ENCODE peak calls at places on chromosome 15, in seven cellular contexts. One of them, this sample, is unnamed.

GRCh38 chr15:51499379-51499976 is 123.1 kb downstream of the DMXL2 start:
- DNase-seq in GM13976: peak
- DNase-seq in cardiac muscle cell: peak
- DNase-seq in hippocampal formation: no peak
- DNase-seq in IMR-90: peak
- DNase-seq in stimulated activated CD8-positive, alpha-beta memory T cell treated with anti-CD3 and anti-CD28 coated beads, Interleukin-15, amount 100 ng/mL, for 24 hours: no peak
- DNase-seq in stimulated activated CD4-positive, alpha-beta T cell treated with anti-CD3 and anti-CD28 coated beads, Interleukin-12 subunit alpha, Interleukin-12 subunit beta, amount 100 ng/mL, for 4 hours: no peak
- DNase-seq in this sample: no peak

GRCh38 chr15:56786966-56787365 is 53.7 kb upstream of the ZNF280D start:
- DNase-seq in GM13976: peak
- DNase-seq in stimulated activated CD4-positive, alpha-beta T cell treated with anti-CD3 and anti-CD28 coated beads, Interleukin-12 subunit alpha, Interleukin-12 subunit beta, amount 100 ng/mL, for 4 hours: no peak
- DNase-seq in hippocampal formation: no peak
- DNase-seq in cardiac muscle cell: no peak
- DNase-seq in stimulated activated CD8-positive, alpha-beta memory T cell treated with anti-CD3 and anti-CD28 coated beads, Interleukin-15, amount 100 ng/mL, for 24 hours: no peak
- DNase-seq in IMR-90: peak
- DNase-seq in this sample: no peak

GRCh38 chr15:75502360-75502759 is 50.9 kb upstream of the SIN3A start:
- DNase-seq in cardiac muscle cell: no peak
- DNase-seq in hippocampal formation: no peak
- DNase-seq in stimulated activated CD8-positive, alpha-beta memory T cell treated with anti-CD3 and anti-CD28 coated beads, Interleukin-15, amount 100 ng/mL, for 24 hours: no peak
- DNase-seq in IMR-90: no peak
- DNase-seq in stimulated activated CD4-positive, alpha-beta T cell treated with anti-CD3 and anti-CD28 coated beads, Interleukin-12 subunit alpha, Interleukin-12 subunit beta, amount 100 ng/mL, for 4 hours: no peak
- DNase-seq in GM13976: no peak
- DNase-seq in this sample: no peak

GRCh38 chr15:27358751-27359434 is 387.9 kb downstream of the GABRG3 start:
- DNase-seq in IMR-90: no peak
- DNase-seq in stimulated activated CD8-positive, alpha-beta memory T cell treated with anti-CD3 and anti-CD28 coated beads, Interleukin-15, amount 100 ng/mL, for 24 hours: peak
- DNase-seq in stimulated activated CD4-positive, alpha-beta T cell treated with anti-CD3 and anti-CD28 coated beads, Interleukin-12 subunit alpha, Interleukin-12 subunit beta, amount 100 ng/mL, for 4 hours: no peak
- DNase-seq in GM13976: peak
- DNase-seq in cardiac muscle cell: peak
- DNase-seq in hippocampal formation: peak
- DNase-seq in this sample: no peak

GRCh38 chr15:73467758-73468157 is 24.8 kb downstream of the REC114 start:
- DNase-seq in cardiac muscle cell: no peak
- DNase-seq in stimulated activated CD8-positive, alpha-beta memory T cell treated with anti-CD3 and anti-CD28 coated beads, Interleukin-15, amount 100 ng/mL, for 24 hours: no peak
- DNase-seq in IMR-90: no peak
- DNase-seq in GM13976: no peak
- DNase-seq in stimulated activated CD4-positive, alpha-beta T cell treated with anti-CD3 and anti-CD28 coated beads, Interleukin-12 subunit alpha, Interleukin-12 subunit beta, amount 100 ng/mL, for 4 hours: no peak
- DNase-seq in hippocampal formation: no peak
- DNase-seq in this sample: no peak

GRCh38 chr15:83378921-83379561 is 68.1 kb upstream of the SH3GL3 start:
- DNase-seq in stimulated activated CD8-positive, alpha-beta memory T cell treated with anti-CD3 and anti-CD28 coated beads, Interleukin-15, amount 100 ng/mL, for 24 hours: no peak
- DNase-seq in hippocampal formation: no peak
- DNase-seq in stimulated activated CD4-positive, alpha-beta T cell treated with anti-CD3 and anti-CD28 coated beads, Interleukin-12 subunit alpha, Interleukin-12 subunit beta, amount 100 ng/mL, for 4 hours: no peak
- DNase-seq in cardiac muscle cell: peak
- DNase-seq in IMR-90: no peak
- DNase-seq in GM13976: no peak
- DNase-seq in this sample: peak

GRCh38 chr15:87939838-87940457 is 316.6 kb downstream of the NTRK3 start:
- DNase-seq in stimulated activated CD4-positive, alpha-beta T cell treated with anti-CD3 and anti-CD28 coated beads, Interleukin-12 subunit alpha, Interleukin-12 subunit beta, amount 100 ng/mL, for 4 hours: no peak
- DNase-seq in IMR-90: no peak
- DNase-seq in stimulated activated CD8-positive, alpha-beta memory T cell treated with anti-CD3 and anti-CD28 coated beads, Interleukin-15, amount 100 ng/mL, for 24 hours: no peak
- DNase-seq in hippocampal formation: no peak
- DNase-seq in GM13976: no peak
- DNase-seq in cardiac muscle cell: no peak
- DNase-seq in this sample: no peak

GRCh38 chr15:76998661-76999285 is 3.8 kb downstream of the PSTPIP1 start:
- DNase-seq in IMR-90: no peak
- DNase-seq in cardiac muscle cell: no peak
- DNase-seq in stimulated activated CD4-positive, alpha-beta T cell treated with anti-CD3 and anti-CD28 coated beads, Interleukin-12 subunit alpha, Interleukin-12 subunit beta, amount 100 ng/mL, for 4 hours: no peak
- DNase-seq in stimulated activated CD8-positive, alpha-beta memory T cell treated with anti-CD3 and anti-CD28 coated beads, Interleukin-15, amount 100 ng/mL, for 24 hours: no peak
- DNase-seq in hippocampal formation: no peak
- DNase-seq in GM13976: no peak
- DNase-seq in this sample: no peak

GRCh38 chr15:70853855-70854668 is at the start of gene LARP6:
- DNase-seq in stimulated activated CD4-positive, alpha-beta T cell treated with anti-CD3 and anti-CD28 coated beads, Interleukin-12 subunit alpha, Interleukin-12 subunit beta, amount 100 ng/mL, for 4 hours: peak
- DNase-seq in hippocampal formation: peak
- DNase-seq in IMR-90: peak
- DNase-seq in stimulated activated CD8-positive, alpha-beta memory T cell treated with anti-CD3 and anti-CD28 coated beads, Interleukin-15, amount 100 ng/mL, for 24 hours: no peak
- DNase-seq in cardiac muscle cell: peak
- DNase-seq in GM13976: peak
- DNase-seq in this sample: no peak

GRCh38 chr15:73069109-73069508 is 16.8 kb downstream of the NEO1 start:
- DNase-seq in GM13976: no peak
- DNase-seq in stimulated activated CD4-positive, alpha-beta T cell treated with anti-CD3 and anti-CD28 coated beads, Interleukin-12 subunit alpha, Interleukin-12 subunit beta, amount 100 ng/mL, for 4 hours: no peak
- DNase-seq in cardiac muscle cell: no peak
- DNase-seq in stimulated activated CD8-positive, alpha-beta memory T cell treated with anti-CD3 and anti-CD28 coated beads, Interleukin-15, amount 100 ng/mL, for 24 hours: no peak
- DNase-seq in hippocampal formation: no peak
- DNase-seq in IMR-90: no peak
- DNase-seq in this sample: no peak

GRCh38 chr15:50107157-50107556 is 11.9 kb downstream of the ATP8B4 start:
- DNase-seq in GM13976: no peak
- DNase-seq in stimulated activated CD8-positive, alpha-beta memory T cell treated with anti-CD3 and anti-CD28 coated beads, Interleukin-15, amount 100 ng/mL, for 24 hours: no peak
- DNase-seq in cardiac muscle cell: no peak
- DNase-seq in hippocampal formation: no peak
- DNase-seq in stimulated activated CD4-positive, alpha-beta T cell treated with anti-CD3 and anti-CD28 coated beads, Interleukin-12 subunit alpha, Interleukin-12 subunit beta, amount 100 ng/mL, for 4 hours: no peak
- DNase-seq in IMR-90: no peak
- DNase-seq in this sample: no peak

GRCh38 chr15:56587686-56588085 is 122.7 kb upstream of the MNS1 start:
- DNase-seq in stimulated activated CD4-positive, alpha-beta T cell treated with anti-CD3 and anti-CD28 coated beads, Interleukin-12 subunit alpha, Interleukin-12 subunit beta, amount 100 ng/mL, for 4 hours: no peak
- DNase-seq in IMR-90: peak
- DNase-seq in hippocampal formation: no peak
- DNase-seq in GM13976: no peak
- DNase-seq in stimulated activated CD8-positive, alpha-beta memory T cell treated with anti-CD3 and anti-CD28 coated beads, Interleukin-15, amount 100 ng/mL, for 24 hours: no peak
- DNase-seq in cardiac muscle cell: no peak
- DNase-seq in this sample: no peak

GRCh38 chr15:38853608-38854007 is 289.0 kb upstream of the RASGRP1 start:
- DNase-seq in hippocampal formation: no peak
- DNase-seq in IMR-90: peak
- DNase-seq in GM13976: no peak
- DNase-seq in stimulated activated CD8-positive, alpha-beta memory T cell treated with anti-CD3 and anti-CD28 coated beads, Interleukin-15, amount 100 ng/mL, for 24 hours: no peak
- DNase-seq in cardiac muscle cell: peak
- DNase-seq in stimulated activated CD4-positive, alpha-beta T cell treated with anti-CD3 and anti-CD28 coated beads, Interleukin-12 subunit alpha, Interleukin-12 subunit beta, amount 100 ng/mL, for 4 hours: peak
- DNase-seq in this sample: no peak

GRCh38 chr15:69725957-69726356 is 273.3 kb downstream of the RPLP1 start:
- DNase-seq in hippocampal formation: no peak
- DNase-seq in IMR-90: no peak
- DNase-seq in cardiac muscle cell: no peak
- DNase-seq in stimulated activated CD4-positive, alpha-beta T cell treated with anti-CD3 and anti-CD28 coated beads, Interleukin-12 subunit alpha, Interleukin-12 subunit beta, amount 100 ng/mL, for 4 hours: no peak
- DNase-seq in stimulated activated CD8-positive, alpha-beta memory T cell treated with anti-CD3 and anti-CD28 coated beads, Interleukin-15, amount 100 ng/mL, for 24 hours: no peak
- DNase-seq in GM13976: no peak
- DNase-seq in this sample: no peak

GRCh38 chr15:49875392-49875791 is 243.6 kb downstream of the ATP8B4 start:
- DNase-seq in hippocampal formation: no peak
- DNase-seq in stimulated activated CD4-positive, alpha-beta T cell treated with anti-CD3 and anti-CD28 coated beads, Interleukin-12 subunit alpha, Interleukin-12 subunit beta, amount 100 ng/mL, for 4 hours: no peak
- DNase-seq in stimulated activated CD8-positive, alpha-beta memory T cell treated with anti-CD3 and anti-CD28 coated beads, Interleukin-15, amount 100 ng/mL, for 24 hours: no peak
- DNase-seq in GM13976: no peak
- DNase-seq in IMR-90: no peak
- DNase-seq in cardiac muscle cell: no peak
- DNase-seq in this sample: no peak

GRCh38 chr15:31503256-31503655 is 176.6 kb downstream of the KLF13 start:
- DNase-seq in IMR-90: no peak
- DNase-seq in stimulated activated CD8-positive, alpha-beta memory T cell treated with anti-CD3 and anti-CD28 coated beads, Interleukin-15, amount 100 ng/mL, for 24 hours: no peak
- DNase-seq in cardiac muscle cell: no peak
- DNase-seq in stimulated activated CD4-positive, alpha-beta T cell treated with anti-CD3 and anti-CD28 coated beads, Interleukin-12 subunit alpha, Interleukin-12 subunit beta, amount 100 ng/mL, for 4 hours: no peak
- DNase-seq in hippocampal formation: no peak
- DNase-seq in GM13976: no peak
- DNase-seq in this sample: no peak

GRCh38 chr15:39908186-39908585 is 11.9 kb downstream of the GPR176 start:
- DNase-seq in cardiac muscle cell: peak
- DNase-seq in stimulated activated CD8-positive, alpha-beta memory T cell treated with anti-CD3 and anti-CD28 coated beads, Interleukin-15, amount 100 ng/mL, for 24 hours: no peak
- DNase-seq in stimulated activated CD4-positive, alpha-beta T cell treated with anti-CD3 and anti-CD28 coated beads, Interleukin-12 subunit alpha, Interleukin-12 subunit beta, amount 100 ng/mL, for 4 hours: no peak
- DNase-seq in GM13976: no peak
- DNase-seq in hippocampal formation: no peak
- DNase-seq in IMR-90: peak
- DNase-seq in this sample: peak

GRCh38 chr15:31256385-31257265 is 70.0 kb upstream of the KLF13 start:
- DNase-seq in stimulated activated CD4-positive, alpha-beta T cell treated with anti-CD3 and anti-CD28 coated beads, Interleukin-12 subunit alpha, Interleukin-12 subunit beta, amount 100 ng/mL, for 4 hours: no peak
- DNase-seq in hippocampal formation: no peak
- DNase-seq in GM13976: no peak
- DNase-seq in cardiac muscle cell: no peak
- DNase-seq in stimulated activated CD8-positive, alpha-beta memory T cell treated with anti-CD3 and anti-CD28 coated beads, Interleukin-15, amount 100 ng/mL, for 24 hours: no peak
- DNase-seq in IMR-90: no peak
- DNase-seq in this sample: no peak

GRCh38 chr15:54197995-54198394 is 219.8 kb downstream of the UNC13C start:
- DNase-seq in stimulated activated CD8-positive, alpha-beta memory T cell treated with anti-CD3 and anti-CD28 coated beads, Interleukin-15, amount 100 ng/mL, for 24 hours: no peak
- DNase-seq in stimulated activated CD4-positive, alpha-beta T cell treated with anti-CD3 and anti-CD28 coated beads, Interleukin-12 subunit alpha, Interleukin-12 subunit beta, amount 100 ng/mL, for 4 hours: no peak
- DNase-seq in GM13976: no peak
- DNase-seq in hippocampal formation: no peak
- DNase-seq in IMR-90: no peak
- DNase-seq in cardiac muscle cell: no peak
- DNase-seq in this sample: no peak

GRCh38 chr15:59688383-59688887 is 685 bp downstream of the BNIP2 start:
- DNase-seq in IMR-90: peak
- DNase-seq in GM13976: peak
- DNase-seq in stimulated activated CD4-positive, alpha-beta T cell treated with anti-CD3 and anti-CD28 coated beads, Interleukin-12 subunit alpha, Interleukin-12 subunit beta, amount 100 ng/mL, for 4 hours: no peak
- DNase-seq in cardiac muscle cell: peak
- DNase-seq in stimulated activated CD8-positive, alpha-beta memory T cell treated with anti-CD3 and anti-CD28 coated beads, Interleukin-15, amount 100 ng/mL, for 24 hours: no peak
- DNase-seq in hippocampal formation: peak
- DNase-seq in this sample: no peak

GRCh38 chr15:52093539-52094502 is 18.8 kb downstream of the BCL2L10 start:
- DNase-seq in stimulated activated CD8-positive, alpha-beta memory T cell treated with anti-CD3 and anti-CD28 coated beads, Interleukin-15, amount 100 ng/mL, for 24 hours: no peak
- DNase-seq in IMR-90: peak
- DNase-seq in cardiac muscle cell: peak
- DNase-seq in GM13976: no peak
- DNase-seq in stimulated activated CD4-positive, alpha-beta T cell treated with anti-CD3 and anti-CD28 coated beads, Interleukin-12 subunit alpha, Interleukin-12 subunit beta, amount 100 ng/mL, for 4 hours: no peak
- DNase-seq in hippocampal formation: no peak
- DNase-seq in this sample: peak

GRCh38 chr15:96851613-96852012 is 521.1 kb downstream of the NR2F2 start:
- DNase-seq in stimulated activated CD4-positive, alpha-beta T cell treated with anti-CD3 and anti-CD28 coated beads, Interleukin-12 subunit alpha, Interleukin-12 subunit beta, amount 100 ng/mL, for 4 hours: no peak
- DNase-seq in GM13976: no peak
- DNase-seq in IMR-90: peak
- DNase-seq in cardiac muscle cell: peak
- DNase-seq in hippocampal formation: no peak
- DNase-seq in stimulated activated CD8-positive, alpha-beta memory T cell treated with anti-CD3 and anti-CD28 coated beads, Interleukin-15, amount 100 ng/mL, for 24 hours: no peak
- DNase-seq in this sample: no peak

GRCh38 chr15:55118341-55118740 is 78.4 kb downstream of the RSL24D1 start:
- DNase-seq in IMR-90: no peak
- DNase-seq in hippocampal formation: no peak
- DNase-seq in stimulated activated CD4-positive, alpha-beta T cell treated with anti-CD3 and anti-CD28 coated beads, Interleukin-12 subunit alpha, Interleukin-12 subunit beta, amount 100 ng/mL, for 4 hours: no peak
- DNase-seq in cardiac muscle cell: no peak
- DNase-seq in stimulated activated CD8-positive, alpha-beta memory T cell treated with anti-CD3 and anti-CD28 coated beads, Interleukin-15, amount 100 ng/mL, for 24 hours: no peak
- DNase-seq in GM13976: no peak
- DNase-seq in this sample: no peak

GRCh38 chr15:63521405-63522142 is 17.2 kb downstream of the USP3 start:
- DNase-seq in hippocampal formation: no peak
- DNase-seq in cardiac muscle cell: no peak
- DNase-seq in stimulated activated CD8-positive, alpha-beta memory T cell treated with anti-CD3 and anti-CD28 coated beads, Interleukin-15, amount 100 ng/mL, for 24 hours: no peak
- DNase-seq in IMR-90: peak
- DNase-seq in stimulated activated CD4-positive, alpha-beta T cell treated with anti-CD3 and anti-CD28 coated beads, Interleukin-12 subunit alpha, Interleukin-12 subunit beta, amount 100 ng/mL, for 4 hours: no peak
- DNase-seq in GM13976: no peak
- DNase-seq in this sample: no peak

GRCh38 chr15:83559310-83559966 is 94.5 kb upstream of the ADAMTSL3 start:
- DNase-seq in cardiac muscle cell: peak
- DNase-seq in hippocampal formation: peak
- DNase-seq in GM13976: peak
- DNase-seq in IMR-90: peak
- DNase-seq in stimulated activated CD8-positive, alpha-beta memory T cell treated with anti-CD3 and anti-CD28 coated beads, Interleukin-15, amount 100 ng/mL, for 24 hours: no peak
- DNase-seq in stimulated activated CD4-positive, alpha-beta T cell treated with anti-CD3 and anti-CD28 coated beads, Interleukin-12 subunit alpha, Interleukin-12 subunit beta, amount 100 ng/mL, for 4 hours: peak
- DNase-seq in this sample: peak

GRCh38 chr15:85865070-85865684 is 70.5 kb upstream of the KLHL25 start:
- DNase-seq in hippocampal formation: peak
- DNase-seq in stimulated activated CD4-positive, alpha-beta T cell treated with anti-CD3 and anti-CD28 coated beads, Interleukin-12 subunit alpha, Interleukin-12 subunit beta, amount 100 ng/mL, for 4 hours: no peak
- DNase-seq in cardiac muscle cell: peak
- DNase-seq in stimulated activated CD8-positive, alpha-beta memory T cell treated with anti-CD3 and anti-CD28 coated beads, Interleukin-15, amount 100 ng/mL, for 24 hours: no peak
- DNase-seq in GM13976: peak
- DNase-seq in IMR-90: peak
- DNase-seq in this sample: no peak

GRCh38 chr15:84929795-84930371 is 45.4 kb downstream of the SLC28A1 start:
- DNase-seq in stimulated activated CD8-positive, alpha-beta memory T cell treated with anti-CD3 and anti-CD28 coated beads, Interleukin-15, amount 100 ng/mL, for 24 hours: no peak
- DNase-seq in hippocampal formation: no peak
- DNase-seq in GM13976: no peak
- DNase-seq in stimulated activated CD4-positive, alpha-beta T cell treated with anti-CD3 and anti-CD28 coated beads, Interleukin-12 subunit alpha, Interleukin-12 subunit beta, amount 100 ng/mL, for 4 hours: no peak
- DNase-seq in IMR-90: peak
- DNase-seq in cardiac muscle cell: peak
- DNase-seq in this sample: peak

GRCh38 chr15:99016680-99017321 is 9.2 kb upstream of the PGPEP1L start:
- DNase-seq in stimulated activated CD8-positive, alpha-beta memory T cell treated with anti-CD3 and anti-CD28 coated beads, Interleukin-15, amount 100 ng/mL, for 24 hours: no peak
- DNase-seq in hippocampal formation: no peak
- DNase-seq in IMR-90: peak
- DNase-seq in GM13976: no peak
- DNase-seq in cardiac muscle cell: no peak
- DNase-seq in stimulated activated CD4-positive, alpha-beta T cell treated with anti-CD3 and anti-CD28 coated beads, Interleukin-12 subunit alpha, Interleukin-12 subunit beta, amount 100 ng/mL, for 4 hours: no peak
- DNase-seq in this sample: no peak

GRCh38 chr15:85771781-85772445 is 22.8 kb downstream of the KLHL25 start:
- DNase-seq in stimulated activated CD4-positive, alpha-beta T cell treated with anti-CD3 and anti-CD28 coated beads, Interleukin-12 subunit alpha, Interleukin-12 subunit beta, amount 100 ng/mL, for 4 hours: no peak
- DNase-seq in hippocampal formation: no peak
- DNase-seq in IMR-90: peak
- DNase-seq in GM13976: no peak
- DNase-seq in cardiac muscle cell: peak
- DNase-seq in stimulated activated CD8-positive, alpha-beta memory T cell treated with anti-CD3 and anti-CD28 coated beads, Interleukin-15, amount 100 ng/mL, for 24 hours: no peak
- DNase-seq in this sample: no peak

GRCh38 chr15:70382009-70382749 is 284.5 kb upstream of the TLE3 start:
- DNase-seq in stimulated activated CD8-positive, alpha-beta memory T cell treated with anti-CD3 and anti-CD28 coated beads, Interleukin-15, amount 100 ng/mL, for 24 hours: no peak
- DNase-seq in cardiac muscle cell: no peak
- DNase-seq in hippocampal formation: no peak
- DNase-seq in GM13976: no peak
- DNase-seq in IMR-90: no peak
- DNase-seq in stimulated activated CD4-positive, alpha-beta T cell treated with anti-CD3 and anti-CD28 coated beads, Interleukin-12 subunit alpha, Interleukin-12 subunit beta, amount 100 ng/mL, for 4 hours: no peak
- DNase-seq in this sample: no peak

GRCh38 chr15:79849789-79850188 is 47.0 kb downstream of the MTHFS start:
- DNase-seq in cardiac muscle cell: peak
- DNase-seq in stimulated activated CD8-positive, alpha-beta memory T cell treated with anti-CD3 and anti-CD28 coated beads, Interleukin-15, amount 100 ng/mL, for 24 hours: no peak
- DNase-seq in GM13976: no peak
- DNase-seq in stimulated activated CD4-positive, alpha-beta T cell treated with anti-CD3 and anti-CD28 coated beads, Interleukin-12 subunit alpha, Interleukin-12 subunit beta, amount 100 ng/mL, for 4 hours: peak
- DNase-seq in hippocampal formation: no peak
- DNase-seq in IMR-90: peak
- DNase-seq in this sample: no peak

GRCh38 chr15:60652245-60652644 is 173.3 kb upstream of the ICE2 start:
- DNase-seq in IMR-90: no peak
- DNase-seq in stimulated activated CD4-positive, alpha-beta T cell treated with anti-CD3 and anti-CD28 coated beads, Interleukin-12 subunit alpha, Interleukin-12 subunit beta, amount 100 ng/mL, for 4 hours: no peak
- DNase-seq in stimulated activated CD8-positive, alpha-beta memory T cell treated with anti-CD3 and anti-CD28 coated beads, Interleukin-15, amount 100 ng/mL, for 24 hours: no peak
- DNase-seq in GM13976: no peak
- DNase-seq in cardiac muscle cell: no peak
- DNase-seq in hippocampal formation: no peak
- DNase-seq in this sample: no peak

GRCh38 chr15:47415539-47415971 is 301.8 kb upstream of the SEMA6D start:
- DNase-seq in stimulated activated CD8-positive, alpha-beta memory T cell treated with anti-CD3 and anti-CD28 coated beads, Interleukin-15, amount 100 ng/mL, for 24 hours: no peak
- DNase-seq in hippocampal formation: no peak
- DNase-seq in stimulated activated CD4-positive, alpha-beta T cell treated with anti-CD3 and anti-CD28 coated beads, Interleukin-12 subunit alpha, Interleukin-12 subunit beta, amount 100 ng/mL, for 4 hours: no peak
- DNase-seq in IMR-90: peak
- DNase-seq in GM13976: no peak
- DNase-seq in cardiac muscle cell: peak
- DNase-seq in this sample: no peak

GRCh38 chr15:83106994-83107840 is at the start of gene TM6SF1:
- DNase-seq in IMR-90: no peak
- DNase-seq in cardiac muscle cell: no peak
- DNase-seq in hippocampal formation: no peak
- DNase-seq in stimulated activated CD8-positive, alpha-beta memory T cell treated with anti-CD3 and anti-CD28 coated beads, Interleukin-15, amount 100 ng/mL, for 24 hours: no peak
- DNase-seq in stimulated activated CD4-positive, alpha-beta T cell treated with anti-CD3 and anti-CD28 coated beads, Interleukin-12 subunit alpha, Interleukin-12 subunit beta, amount 100 ng/mL, for 4 hours: no peak
- DNase-seq in GM13976: peak
- DNase-seq in this sample: no peak

GRCh38 chr15:37824717-37825382 is 109.6 kb upstream of the TMCO5A start:
- DNase-seq in IMR-90: peak
- DNase-seq in hippocampal formation: no peak
- DNase-seq in GM13976: no peak
- DNase-seq in stimulated activated CD4-positive, alpha-beta T cell treated with anti-CD3 and anti-CD28 coated beads, Interleukin-12 subunit alpha, Interleukin-12 subunit beta, amount 100 ng/mL, for 4 hours: no peak
- DNase-seq in stimulated activated CD8-positive, alpha-beta memory T cell treated with anti-CD3 and anti-CD28 coated beads, Interleukin-15, amount 100 ng/mL, for 24 hours: no peak
- DNase-seq in cardiac muscle cell: peak
- DNase-seq in this sample: peak

GRCh38 chr15:51117270-51117669 is 22.6 kb upstream of the TNFAIP8L3 start:
- DNase-seq in stimulated activated CD4-positive, alpha-beta T cell treated with anti-CD3 and anti-CD28 coated beads, Interleukin-12 subunit alpha, Interleukin-12 subunit beta, amount 100 ng/mL, for 4 hours: no peak
- DNase-seq in GM13976: no peak
- DNase-seq in cardiac muscle cell: no peak
- DNase-seq in stimulated activated CD8-positive, alpha-beta memory T cell treated with anti-CD3 and anti-CD28 coated beads, Interleukin-15, amount 100 ng/mL, for 24 hours: no peak
- DNase-seq in hippocampal formation: no peak
- DNase-seq in IMR-90: peak
- DNase-seq in this sample: no peak

GRCh38 chr15:76204558-76204845 is 106.8 kb downstream of the ETFA start:
- DNase-seq in hippocampal formation: no peak
- DNase-seq in IMR-90: no peak
- DNase-seq in stimulated activated CD8-positive, alpha-beta memory T cell treated with anti-CD3 and anti-CD28 coated beads, Interleukin-15, amount 100 ng/mL, for 24 hours: no peak
- DNase-seq in stimulated activated CD4-positive, alpha-beta T cell treated with anti-CD3 and anti-CD28 coated beads, Interleukin-12 subunit alpha, Interleukin-12 subunit beta, amount 100 ng/mL, for 4 hours: no peak
- DNase-seq in GM13976: no peak
- DNase-seq in cardiac muscle cell: no peak
- DNase-seq in this sample: no peak

GRCh38 chr15:74891469-74891868 is 1.6 kb downstream of the MPI start:
- DNase-seq in GM13976: no peak
- DNase-seq in stimulated activated CD4-positive, alpha-beta T cell treated with anti-CD3 and anti-CD28 coated beads, Interleukin-12 subunit alpha, Interleukin-12 subunit beta, amount 100 ng/mL, for 4 hours: no peak
- DNase-seq in cardiac muscle cell: no peak
- DNase-seq in hippocampal formation: no peak
- DNase-seq in IMR-90: no peak
- DNase-seq in stimulated activated CD8-positive, alpha-beta memory T cell treated with anti-CD3 and anti-CD28 coated beads, Interleukin-15, amount 100 ng/mL, for 24 hours: no peak
- DNase-seq in this sample: no peak